ENCODE peak calls at places on chromosomes 3 and 15, in six cellular contexts. One of them, this sample, is unnamed.
A peak's percentile ranks its signal among the peaks of the same experiment; 100 is the strongest.

GRCh38 chr15:22931784-22932536 is 48.2 kb downstream of the CYFIP1 start:
- DNase-seq in lower leg skin: no peak
- DNase-seq in vagina: no peak
- DNase-seq in A549: no peak
- DNase-seq in prostate gland: no peak
- DNase-seq in body of pancreas: no peak
- DNase-seq in this sample: no peak

GRCh38 chr3:156643729-156644389 is 30.5 kb upstream of the TIPARP start:
- DNase-seq in lower leg skin: no peak
- DNase-seq in vagina: no peak
- DNase-seq in A549: no peak
- DNase-seq in prostate gland: no peak
- DNase-seq in body of pancreas: no peak
- DNase-seq in this sample: peak; percentile 12

GRCh38 chr3:189787622-189788021 is 156.4 kb downstream of the TP63 start:
- DNase-seq in lower leg skin: no peak
- DNase-seq in vagina: no peak
- DNase-seq in A549: no peak
- DNase-seq in prostate gland: no peak
- DNase-seq in body of pancreas: no peak
- DNase-seq in this sample: no peak

GRCh38 chr3:188507244-188507720 is 353.3 kb downstream of the LPP start:
- DNase-seq in lower leg skin: no peak
- DNase-seq in vagina: no peak
- DNase-seq in A549: no peak
- DNase-seq in prostate gland: no peak
- DNase-seq in body of pancreas: no peak
- DNase-seq in this sample: no peak

GRCh38 chr3:144364797-144365196 is 393.2 kb downstream of the DIPK2A start:
- DNase-seq in lower leg skin: no peak
- DNase-seq in vagina: no peak
- DNase-seq in A549: no peak
- DNase-seq in prostate gland: no peak
- DNase-seq in body of pancreas: no peak
- DNase-seq in this sample: no peak

GRCh38 chr3:11671648-11672100 is 28.0 kb upstream of the VGLL4 start:
- DNase-seq in lower leg skin: no peak
- DNase-seq in vagina: no peak
- DNase-seq in A549: no peak
- DNase-seq in prostate gland: no peak
- DNase-seq in body of pancreas: no peak
- DNase-seq in this sample: no peak

GRCh38 chr3:194658477-194659242 is 13.3 kb downstream of the LSG1 start:
- DNase-seq in lower leg skin: no peak
- DNase-seq in vagina: no peak
- DNase-seq in A549: no peak
- DNase-seq in prostate gland: no peak
- DNase-seq in body of pancreas: no peak
- DNase-seq in this sample: no peak

GRCh38 chr3:135917076-135917475 is 48.5 kb upstream of the PPP2R3A start:
- DNase-seq in lower leg skin: no peak
- DNase-seq in vagina: no peak
- DNase-seq in A549: no peak
- DNase-seq in prostate gland: no peak
- DNase-seq in body of pancreas: no peak
- DNase-seq in this sample: no peak

GRCh38 chr3:38651153-38651789 is 1.8 kb upstream of the SCN5A start:
- DNase-seq in lower leg skin: peak; percentile 90
- DNase-seq in vagina: peak; percentile 88
- DNase-seq in A549: peak; percentile 61
- DNase-seq in prostate gland: peak; percentile 59
- DNase-seq in body of pancreas: peak; percentile 73
- DNase-seq in this sample: peak; percentile 64

GRCh38 chr15:91050128-91050455 is 27.7 kb upstream of the VPS33B start:
- DNase-seq in lower leg skin: no peak
- DNase-seq in vagina: no peak
- DNase-seq in A549: no peak
- DNase-seq in prostate gland: no peak
- DNase-seq in body of pancreas: no peak
- DNase-seq in this sample: no peak

GRCh38 chr3:131232711-131233267 is 148.8 kb upstream of the NUDT16 start:
- DNase-seq in lower leg skin: no peak
- DNase-seq in vagina: no peak
- DNase-seq in A549: no peak
- DNase-seq in prostate gland: no peak
- DNase-seq in body of pancreas: no peak
- DNase-seq in this sample: no peak

GRCh38 chr3:147934316-147935188 is 525.4 kb downstream of the ZIC1 start:
- DNase-seq in lower leg skin: no peak
- DNase-seq in vagina: no peak
- DNase-seq in A549: no peak
- DNase-seq in prostate gland: no peak
- DNase-seq in body of pancreas: no peak
- DNase-seq in this sample: no peak

GRCh38 chr3:193552911-193553310 is 1.8 kb downstream of the ATP13A4 start:
- DNase-seq in lower leg skin: no peak
- DNase-seq in vagina: no peak
- DNase-seq in A549: no peak
- DNase-seq in prostate gland: no peak
- DNase-seq in body of pancreas: no peak
- DNase-seq in this sample: no peak

GRCh38 chr3:32176989-32177701 is 61.3 kb upstream of the CMTM8 start:
- DNase-seq in lower leg skin: peak; percentile 70
- DNase-seq in vagina: no peak
- DNase-seq in A549: peak; percentile 32
- DNase-seq in prostate gland: peak; percentile 37
- DNase-seq in body of pancreas: peak; percentile 57
- DNase-seq in this sample: no peak

GRCh38 chr3:27544372-27544865 is 60.2 kb upstream of the SLC4A7 start:
- DNase-seq in lower leg skin: peak; percentile 79
- DNase-seq in vagina: no peak
- DNase-seq in A549: no peak
- DNase-seq in prostate gland: no peak
- DNase-seq in body of pancreas: no peak
- DNase-seq in this sample: no peak

GRCh38 chr15:34365836-34366235 is 1.2 kb downstream of the LPCAT4 start:
- DNase-seq in lower leg skin: no peak
- DNase-seq in vagina: no peak
- DNase-seq in A549: no peak
- DNase-seq in prostate gland: no peak
- DNase-seq in body of pancreas: no peak
- DNase-seq in this sample: no peak

GRCh38 chr3:62134061-62134496 is 239.3 kb downstream of the FEZF2 start:
- DNase-seq in lower leg skin: no peak
- DNase-seq in vagina: no peak
- DNase-seq in A549: no peak
- DNase-seq in prostate gland: no peak
- DNase-seq in body of pancreas: no peak
- DNase-seq in this sample: no peak

GRCh38 chr3:14290631-14291385 is 111.6 kb upstream of the SLC6A6 start:
- DNase-seq in lower leg skin: no peak
- DNase-seq in vagina: no peak
- DNase-seq in A549: no peak
- DNase-seq in prostate gland: no peak
- DNase-seq in body of pancreas: no peak
- DNase-seq in this sample: no peak

GRCh38 chr15:35693887-35694286 is 147.9 kb upstream of the DPH6 start:
- DNase-seq in lower leg skin: no peak
- DNase-seq in vagina: no peak
- DNase-seq in A549: no peak
- DNase-seq in prostate gland: peak; percentile 30
- DNase-seq in body of pancreas: no peak
- DNase-seq in this sample: no peak

GRCh38 chr15:39497759-39498565 is 82.9 kb upstream of the THBS1 start:
- DNase-seq in lower leg skin: no peak
- DNase-seq in vagina: no peak
- DNase-seq in A549: no peak
- DNase-seq in prostate gland: no peak
- DNase-seq in body of pancreas: no peak
- DNase-seq in this sample: no peak

GRCh38 chr3:134095005-134095404 is 65.3 kb upstream of the SLCO2A1 start:
- DNase-seq in lower leg skin: no peak
- DNase-seq in vagina: no peak
- DNase-seq in A549: no peak
- DNase-seq in prostate gland: no peak
- DNase-seq in body of pancreas: no peak
- DNase-seq in this sample: no peak

GRCh38 chr15:58355965-58356358 is 75.8 kb upstream of the LIPC start:
- DNase-seq in lower leg skin: no peak
- DNase-seq in vagina: no peak
- DNase-seq in A549: no peak
- DNase-seq in prostate gland: no peak
- DNase-seq in body of pancreas: no peak
- DNase-seq in this sample: no peak

GRCh38 chr15:77094397-77095030 is 23.6 kb upstream of the TSPAN3 start:
- DNase-seq in lower leg skin: no peak
- DNase-seq in vagina: peak; percentile 22
- DNase-seq in A549: no peak
- DNase-seq in prostate gland: no peak
- DNase-seq in body of pancreas: no peak
- DNase-seq in this sample: no peak
- TF ChIP-seq POLR2A in lower leg skin: no peak
- TF ChIP-seq POLR2A in vagina: no peak
- TF ChIP-seq POLR2A in A549: no peak
- TF ChIP-seq POLR2A in prostate gland: no peak
- TF ChIP-seq POLR2A in body of pancreas: no peak
- TF ChIP-seq POLR2A in this sample: no peak

GRCh38 chr3:42937334-42937733 is 31.4 kb downstream of the ZNF662 start:
- DNase-seq in lower leg skin: no peak
- DNase-seq in vagina: no peak
- DNase-seq in A549: no peak
- DNase-seq in prostate gland: no peak
- DNase-seq in body of pancreas: no peak
- DNase-seq in this sample: no peak

GRCh38 chr3:42946050-42946449 is 33.1 kb upstream of the GASK1A start:
- DNase-seq in lower leg skin: no peak
- DNase-seq in vagina: no peak
- DNase-seq in A549: no peak
- DNase-seq in prostate gland: no peak
- DNase-seq in body of pancreas: no peak
- DNase-seq in this sample: no peak

DNA sequence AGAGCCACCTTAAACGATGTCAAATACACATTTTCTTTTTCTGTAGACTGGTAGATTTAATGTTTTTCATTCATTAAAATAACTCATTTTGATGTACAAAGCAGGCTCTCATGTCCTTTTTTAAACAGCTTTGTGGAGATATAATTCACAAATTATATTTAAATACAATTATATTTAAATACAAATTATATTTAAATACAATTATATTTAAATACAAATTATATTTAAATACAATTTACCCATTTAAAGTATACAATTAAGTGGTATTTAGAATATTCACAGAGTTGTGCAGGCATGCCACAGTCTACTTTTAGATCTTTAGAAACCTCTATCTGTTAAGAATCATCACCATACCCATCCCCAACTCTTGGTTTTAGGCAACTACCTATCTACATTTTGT is 36.4 kb upstream of the GASK1A start:
- DNase-seq in lower leg skin: no peak
- DNase-seq in vagina: no peak
- DNase-seq in A549: no peak
- DNase-seq in prostate gland: no peak
- DNase-seq in body of pancreas: no peak
- DNase-seq in this sample: no peak
- TF ChIP-seq POLR2A in lower leg skin: no peak
- TF ChIP-seq POLR2A in vagina: no peak
- TF ChIP-seq POLR2A in A549: no peak
- TF ChIP-seq POLR2A in prostate gland: no peak
- TF ChIP-seq POLR2A in body of pancreas: no peak
- TF ChIP-seq POLR2A in this sample: no peak

GRCh38 chr3:8663177-8664061 is 18.8 kb upstream of the SSUH2 start:
- DNase-seq in lower leg skin: peak; percentile 79
- DNase-seq in vagina: no peak
- DNase-seq in A549: peak; percentile 82
- DNase-seq in prostate gland: peak; percentile 55
- DNase-seq in body of pancreas: peak; percentile 74
- DNase-seq in this sample: peak; percentile 34
- TF ChIP-seq POLR2A in lower leg skin: no peak
- TF ChIP-seq POLR2A in vagina: no peak
- TF ChIP-seq POLR2A in A549: no peak
- TF ChIP-seq POLR2A in prostate gland: no peak
- TF ChIP-seq POLR2A in body of pancreas: no peak
- TF ChIP-seq POLR2A in this sample: no peak

GRCh38 chr15:48343865-48344264 is 12.6 kb downstream of the DUT start:
- DNase-seq in lower leg skin: no peak
- DNase-seq in vagina: no peak
- DNase-seq in A549: no peak
- DNase-seq in prostate gland: no peak
- DNase-seq in body of pancreas: no peak
- DNase-seq in this sample: no peak
- TF ChIP-seq POLR2A in lower leg skin: no peak
- TF ChIP-seq POLR2A in vagina: no peak
- TF ChIP-seq POLR2A in A549: no peak
- TF ChIP-seq POLR2A in prostate gland: no peak
- TF ChIP-seq POLR2A in body of pancreas: no peak
- TF ChIP-seq POLR2A in this sample: no peak

GRCh38 chr15:68819451-68820204 is 1.1 kb downstream of the ANP32A start:
- DNase-seq in lower leg skin: peak; percentile 92
- DNase-seq in vagina: no peak
- DNase-seq in A549: peak; percentile 60
- DNase-seq in prostate gland: peak; percentile 42
- DNase-seq in body of pancreas: peak; percentile 44
- DNase-seq in this sample: no peak
- TF ChIP-seq POLR2A in lower leg skin: no peak
- TF ChIP-seq POLR2A in vagina: peak; percentile 24
- TF ChIP-seq POLR2A in A549: no peak
- TF ChIP-seq POLR2A in prostate gland: peak; percentile 35
- TF ChIP-seq POLR2A in body of pancreas: peak; percentile 22
- TF ChIP-seq POLR2A in this sample: peak; percentile 37

DNA sequence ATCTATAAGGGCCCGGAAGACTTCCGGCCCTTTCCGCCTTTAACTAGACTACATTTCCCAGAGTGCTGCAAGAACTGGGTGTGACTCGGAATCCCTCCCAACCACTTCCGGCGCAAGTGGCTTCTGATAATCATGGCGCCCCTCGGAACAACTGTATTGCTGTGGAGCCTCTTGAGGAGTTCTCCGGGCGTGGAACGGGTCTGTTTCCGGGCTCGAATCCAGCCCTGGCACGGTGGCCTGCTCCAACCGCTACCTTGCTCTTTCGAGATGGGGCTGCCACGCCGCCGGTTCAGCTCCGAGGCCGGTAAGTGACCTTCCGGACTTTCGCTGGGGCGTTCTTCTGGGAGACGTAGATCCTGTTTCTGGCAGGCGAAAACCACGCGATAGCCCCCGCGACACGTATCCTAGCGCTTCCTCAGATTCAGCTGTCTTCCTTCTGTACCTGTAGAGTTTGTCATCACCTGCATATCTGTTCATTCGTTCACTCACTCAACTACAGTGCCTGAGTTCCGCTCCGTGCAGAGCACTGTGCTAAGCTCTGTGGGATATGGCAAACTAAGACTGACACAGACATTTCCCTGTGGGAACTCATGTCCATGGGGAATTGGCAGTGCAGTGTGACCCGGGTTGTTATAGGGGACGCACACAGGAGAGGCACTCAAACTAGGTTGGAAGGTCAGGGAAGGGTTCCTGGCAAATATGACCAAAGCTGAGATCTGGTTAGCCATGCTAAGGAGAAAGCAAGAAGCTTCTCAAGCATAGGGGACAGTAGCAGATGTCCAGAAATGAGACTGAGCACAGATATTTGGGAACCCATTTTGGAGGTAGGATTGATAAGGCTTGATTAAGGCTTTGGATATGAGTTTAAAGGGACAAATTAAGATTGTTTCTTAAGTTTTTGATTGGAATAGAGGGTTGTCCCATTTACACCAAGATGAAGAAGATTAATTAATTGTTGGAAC is at the start of gene MRPS22:
- DNase-seq in lower leg skin: peak; percentile 95
- DNase-seq in vagina: no peak
- DNase-seq in A549: peak; percentile 84
- DNase-seq in prostate gland: peak; percentile 83
- DNase-seq in body of pancreas: peak; percentile 80
- DNase-seq in this sample: peak; percentile 74
- TF ChIP-seq POLR2A in lower leg skin: no peak
- TF ChIP-seq POLR2A in vagina: peak; percentile 34
- TF ChIP-seq POLR2A in A549: peak; percentile 40
- TF ChIP-seq POLR2A in prostate gland: peak; percentile 76
- TF ChIP-seq POLR2A in body of pancreas: no peak
- TF ChIP-seq POLR2A in this sample: peak; percentile 84

This sample was measured in GM12892.